ENCODE peak calls at places on chromosomes 11 and 22, in eight cellular contexts. V is ovary, Z is H1, M is suprapubic skin, H is stomach, J is transverse colon, G is A549, Y is GM12878. T is an unnamed sample.
A peak's percentile ranks its signal among the peaks of the same experiment; 100 is the strongest.

GRCh38 chr22:39296981-39297489 is 22.4 kb downstream of the RPL3 start:
- DNase-seq in V (no peak), Z (no peak), M (no peak), H (no peak), J (no peak), G (no peak), Y (no peak), T (no peak)

GRCh38 chr11:4890279-4890678 is 8.6 kb downstream of the OR51T1 start:
- DNase-seq in V (no peak), Z (no peak), M (no peak), H (no peak), J (no peak), G (no peak), Y (no peak), T (no peak)

GRCh38 chr11:15587059-15587458 is 472.3 kb downstream of the INSC start:
- DNase-seq in V (no peak), Z (no peak), M (no peak), H (no peak), J (no peak), G (no peak), Y (no peak), T (no peak)

GRCh38 chr11:122677256-122677655 is 21.7 kb downstream of the UBASH3B start:
- DNase-seq in V (no peak), Z (no peak), M (no peak), H (no peak), J (no peak), G (no peak), Y (no peak), T (no peak)

GRCh38 chr22:42269407-42270177 is 861 bp downstream of the TCF20 start:
- DNase-seq in V (peak; percentile 55), Z (no peak), M (peak; percentile 77), H (peak; percentile 80), J (peak; percentile 84), G (peak; percentile 68), Y (no peak), T (no peak)

GRCh38 chr22:26902401-26903029 is 245.1 kb downstream of the MIAT start:
- DNase-seq in V (no peak), Z (no peak), M (no peak), H (no peak), J (no peak), G (no peak), Y (no peak), T (no peak)

GRCh38 chr22:19641254-19641982 is 72.9 kb upstream of the SEPTIN5 start:
- DNase-seq in V (no peak), Z (peak; percentile 41), M (no peak), H (no peak), J (no peak), G (peak; percentile 36), Y (no peak), T (no peak)

GRCh38 chr11:110091995-110092576 is 1.1 kb upstream of the ZC3H12C start:
- DNase-seq in V (no peak), Z (no peak), M (no peak), H (no peak), J (no peak), G (no peak), Y (no peak), T (no peak)

GRCh38 chr11:16997624-16998023 is 16.6 kb downstream of the PLEKHA7 start:
- DNase-seq in V (no peak), Z (no peak), M (no peak), H (peak; percentile 29), J (peak; percentile 79), G (no peak), Y (no peak), T (no peak)

GRCh38 chr11:121366970-121367369 is 74.4 kb downstream of the SC5D start:
- DNase-seq in V (no peak), Z (no peak), M (no peak), H (no peak), J (no peak), G (no peak), Y (no peak), T (no peak)

GRCh38 chr22:28799125-28799833 is 1.1 kb downstream of the XBP1 start:
- DNase-seq in V (peak; percentile 47), Z (no peak), M (peak; percentile 83), H (no peak), J (peak; percentile 69), G (peak; percentile 71), Y (no peak), T (peak; percentile 83)

GRCh38 chr22:28795071-28795693 is 5.2 kb downstream of the XBP1 start:
- DNase-seq in V (no peak), Z (no peak), M (no peak), H (no peak), J (no peak), G (no peak), Y (no peak), T (no peak)

GRCh38 chr22:28798810-28799124 is 1.6 kb downstream of the XBP1 start:
- DNase-seq in V (no peak), Z (no peak), M (no peak), H (no peak), J (no peak), G (no peak), Y (no peak), T (no peak)

GRCh38 chr22:28793976-28794584 is 6.3 kb downstream of the XBP1 start:
- DNase-seq in V (no peak), Z (no peak), M (no peak), H (no peak), J (no peak), G (no peak), Y (no peak), T (no peak)

DNA sequence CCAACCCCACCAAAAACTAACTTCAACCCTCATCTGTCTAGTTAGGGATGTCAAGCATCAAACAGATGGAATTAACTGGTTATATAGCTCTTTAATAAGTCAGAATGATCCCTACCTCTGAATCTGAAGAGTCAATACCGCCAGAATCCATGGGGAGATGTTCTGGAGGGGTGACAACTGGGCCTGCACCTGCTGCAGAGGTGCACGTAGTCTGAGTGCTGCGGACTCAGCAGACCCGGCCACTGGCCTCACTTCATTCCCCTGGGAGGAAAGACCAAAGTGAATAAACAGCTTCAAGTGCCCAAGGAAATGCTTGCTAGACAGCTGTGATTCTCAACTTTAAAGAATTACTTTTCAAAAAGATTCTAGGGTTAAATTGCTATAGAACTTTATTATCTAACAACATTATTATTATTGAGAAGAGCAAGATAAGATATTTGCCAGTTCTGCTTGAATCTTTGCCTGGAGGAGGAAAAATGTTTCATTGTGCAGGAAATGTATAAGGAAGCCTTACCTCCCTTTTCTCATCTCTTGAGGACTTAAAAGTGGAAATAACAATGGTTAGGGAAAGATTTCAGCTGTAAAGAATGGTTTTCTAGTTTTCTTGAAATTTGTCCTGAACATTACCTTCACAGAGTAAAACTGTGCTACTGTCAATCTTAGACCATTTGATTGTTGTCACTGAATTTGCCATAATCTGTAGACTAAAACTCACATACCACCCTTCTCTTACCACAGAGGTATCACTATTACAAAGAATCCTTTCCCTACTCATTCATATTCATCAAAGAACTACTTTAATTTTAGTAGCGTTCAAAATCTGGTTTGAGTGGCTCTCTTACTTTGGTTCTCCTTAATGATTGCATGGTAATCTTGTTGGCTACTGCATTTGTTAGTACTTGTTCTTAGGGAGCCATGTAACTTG is 4.2 kb downstream of the XBP1 start:
- DNase-seq in V (no peak), Z (no peak), M (no peak), H (no peak), J (no peak), G (no peak), Y (no peak), T (no peak)
- TF ChIP-seq EP300 in V (no peak), Z (no peak), M (no peak), H (no peak), J (no peak), G (no peak), Y (no peak), T (no peak)

GRCh38 chr11:32379714-32380113 is 55.6 kb downstream of the WT1 start:
- DNase-seq in V (no peak), Z (no peak), M (no peak), H (no peak), J (no peak), G (no peak), Y (no peak), T (no peak)

GRCh38 chr11:32374261-32374711 is 61.1 kb downstream of the WT1 start:
- DNase-seq in V (peak; percentile 46), Z (peak; percentile 46), M (no peak), H (no peak), J (peak; percentile 48), G (peak; percentile 41), Y (peak; percentile 25), T (no peak)
- TF ChIP-seq CTCF in V (peak; percentile 6), Z (peak; percentile 77), M (no peak), H (no peak), J (no peak), G (peak; percentile 49), Y (peak; percentile 57), T (no peak)

DNA sequence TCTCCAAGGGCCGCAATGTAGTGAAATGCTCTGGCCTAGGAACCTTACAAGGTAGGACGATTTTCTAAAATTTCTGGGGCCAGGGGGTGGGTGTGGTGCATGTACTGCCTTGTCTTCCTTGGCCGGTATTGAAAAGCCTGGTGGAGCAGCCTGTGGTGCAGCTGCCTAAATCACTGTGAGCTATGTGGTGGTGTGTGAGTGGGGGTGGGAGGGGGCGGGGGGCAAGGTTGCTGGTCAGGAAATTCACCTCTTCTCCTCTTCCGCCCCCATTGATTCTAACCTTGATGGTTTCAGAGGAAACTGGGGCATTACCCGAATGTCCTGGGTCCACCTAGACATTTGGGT is 137.2 kb downstream of the DBX1 start:
- DNase-seq in V (no peak), Z (no peak), M (no peak), H (no peak), J (no peak), G (no peak), Y (no peak), T (no peak)
- H3K27ac ChIP-seq in V (no peak overlapping the region), Z (peak overlapping the region; percentile 50), M (no peak overlapping the region), H (no peak overlapping the region), J (no peak overlapping the region), G (peak overlapping the region; percentile 91), Y (no peak overlapping the region), T (no peak overlapping the region)

DNA sequence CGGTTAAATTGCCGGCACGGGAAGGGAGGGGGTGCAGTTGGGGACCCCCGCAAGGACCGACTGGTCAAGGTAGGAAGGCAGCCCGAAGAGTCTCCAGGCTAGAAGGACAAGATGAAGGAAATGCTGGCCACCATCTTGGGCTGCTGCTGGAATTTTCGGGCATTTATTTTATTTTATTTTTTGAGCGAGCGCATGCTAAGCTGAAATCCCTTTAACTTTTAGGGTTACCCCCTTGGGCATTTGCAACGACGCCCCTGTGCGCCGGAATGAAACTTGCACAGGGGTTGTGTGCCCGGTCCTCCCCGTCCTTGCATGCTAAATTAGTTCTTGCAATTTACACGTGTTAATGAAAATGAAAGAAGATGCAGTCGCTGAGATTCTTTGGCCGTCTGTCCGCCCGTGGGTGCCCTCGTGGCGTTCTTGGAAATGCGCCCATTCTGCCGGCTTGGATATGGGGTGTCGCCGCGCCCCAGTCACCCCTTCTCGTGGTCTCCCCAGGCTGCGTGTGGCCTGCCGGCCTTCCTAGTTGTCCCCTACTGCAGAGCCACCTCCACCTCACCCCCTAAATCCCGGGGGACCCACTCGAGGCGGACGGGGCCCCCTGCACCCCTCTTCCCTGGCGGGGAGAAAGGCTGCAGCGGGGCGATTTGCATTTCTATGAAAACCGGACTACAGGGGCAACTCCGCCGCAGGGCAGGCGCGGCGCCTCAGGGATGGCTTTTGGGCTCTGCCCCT is 529 bp upstream of the CCND1 start:
- DNase-seq in V (no peak), Z (no peak), M (no peak), H (peak; percentile 57), J (peak; percentile 49), G (no peak), Y (no peak), T (no peak)
- TF ChIP-seq EP300 in V (no peak), Z (no peak), M (no peak), H (no peak), J (no peak), G (no peak), Y (no peak), T (no peak)

T was measured in tibial nerve.